ENCODE peak calls at places on chromosomes 2 and 18, in nine cellular contexts. R, P, H, N, L, W, X, J and O are unnamed samples. For H3K27me3 and H3K36me3, the result is how much of the 10 kb centered on the place peaks cover.

GRCh38 chr2:64803776-64804175 is 150.1 kb upstream of the SERTAD2 start:
- DNase-seq in W (no peak), N (no peak), H (no peak), X (no peak), R (no peak), L (no peak), J (no peak), P (no peak), O (no peak)

GRCh38 chr2:108933691-108934117 is 55.3 kb downstream of the EDAR start:
- DNase-seq in X (peak), L (no peak), W (no peak), R (no peak), P (no peak), H (no peak), N (no peak), J (no peak), O (no peak)

GRCh38 chr18:74497308-74497640 is 1.1 kb downstream of the CNDP2 start:
- DNase-seq in J (peak), R (no peak), W (no peak), X (no peak), P (no peak), N (no peak), L (no peak), H (no peak), O (no peak)

GRCh38 chr18:36314754-36315153 is 17.2 kb downstream of the FHOD3 start:
- DNase-seq in R (no peak), X (no peak), L (no peak), P (no peak), J (peak), N (no peak), H (no peak), W (no peak), O (no peak)

GRCh38 chr2:30847329-30847728 is 40.1 kb upstream of the CAPN13 start:
- DNase-seq in J (no peak), L (no peak), R (no peak), W (no peak), X (no peak), H (no peak), N (no peak), P (no peak), O (no peak)

GRCh38 chr2:15912203-15912602 is 28.1 kb upstream of the MYCN start:
- DNase-seq in W (peak), P (peak), X (no peak), R (no peak), H (peak), L (no peak), N (no peak), J (peak), O (no peak)

GRCh38 chr2:73993799-73994543 is 9.3 kb downstream of the TET3 start:
- DNase-seq in W (no peak), P (no peak), H (no peak), L (no peak), R (no peak), N (no peak), J (peak), X (no peak), O (no peak)

GRCh38 chr2:141109633-141110032 is 1021.2 kb downstream of the LRP1B start:
- DNase-seq in N (no peak), X (no peak), R (no peak), J (peak), P (no peak), W (no peak), H (no peak), L (no peak), O (no peak)

GRCh38 chr2:224885836-224886547 is 156.3 kb downstream of the DOCK10 start:
- DNase-seq in N (peak), X (no peak), J (peak), R (no peak), L (no peak), H (no peak), W (no peak), P (no peak), O (no peak)

GRCh38 chr2:148927010-148927409 is 52.0 kb downstream of the KIF5C start:
- DNase-seq in X (peak), P (no peak), N (peak), L (peak), J (no peak), H (no peak), R (no peak), W (no peak), O (peak)

GRCh38 chr2:131022731-131023130 is 70.5 kb downstream of the FAM168B start:
- DNase-seq in W (no peak), X (no peak), R (no peak), J (peak), L (no peak), N (no peak), P (no peak), H (no peak), O (no peak)

GRCh38 chr2:182435754-182436153 is 8.9 kb upstream of the PDE1A start:
- DNase-seq in X (no peak), W (no peak), H (no peak), N (no peak), R (no peak), J (peak), P (no peak), L (no peak), O (no peak)

GRCh38 chr2:83665894-83666293 is 793.2 kb downstream of the SUCLG1 start:
- DNase-seq in J (peak), W (no peak), L (no peak), N (no peak), X (no peak), R (no peak), P (no peak), H (no peak), O (no peak)

GRCh38 chr18:31225668-31226067 is 63.0 kb upstream of the DSC1 start:
- DNase-seq in N (no peak), W (no peak), L (no peak), X (no peak), R (peak), H (no peak), P (no peak), J (no peak), O (no peak)

GRCh38 chr2:148812306-148812705 is 62.7 kb upstream of the KIF5C start:
- DNase-seq in R (peak), J (peak), X (no peak), N (no peak), L (no peak), P (peak), H (no peak), W (no peak), O (no peak)

GRCh38 chr2:236642584-236643291 is 73.1 kb downstream of the ACKR3 start:
- DNase-seq in R (peak), P (peak), J (peak), H (peak), L (no peak), N (no peak), X (peak), W (peak), O (no peak)

GRCh38 chr2:183605440-183605839 is 481.2 kb downstream of the NUP35 start:
- DNase-seq in N (no peak), W (no peak), R (no peak), P (no peak), J (no peak), L (no peak), H (no peak), X (no peak), O (no peak)

GRCh38 chr2:140085674-140086073 is 1305.5 kb upstream of the NXPH2 start:
- DNase-seq in W (no peak), L (no peak), J (peak), R (no peak), X (no peak), N (no peak), H (no peak), P (no peak), O (no peak)

GRCh38 chr2:178482437-178482836 is 2.2 kb downstream of the PLEKHA3 start:
- DNase-seq in H (no peak), P (no peak), X (no peak), L (no peak), N (peak), W (no peak), J (peak), R (no peak), O (no peak)

GRCh38 chr2:84894758-84895520 is 10.5 kb upstream of the TMSB10 start:
- DNase-seq in J (peak), P (no peak), N (no peak), W (no peak), L (no peak), X (no peak), H (no peak), R (no peak), O (no peak)

GRCh38 chr18:58325521-58325908 is 281.5 kb downstream of the NEDD4L start:
- DNase-seq in J (peak), H (no peak), W (no peak), N (no peak), P (no peak), L (no peak), R (no peak), X (no peak), O (no peak)

GRCh38 chr18:71878226-71878625 is 665.9 kb downstream of the CBLN2 start:
- DNase-seq in L (no peak), H (no peak), N (no peak), R (no peak), W (no peak), J (no peak), X (no peak), P (no peak), O (no peak)

GRCh38 chr2:11576398-11576797 is 42.6 kb downstream of the GREB1 start:
- DNase-seq in X (no peak), J (no peak), L (no peak), N (no peak), P (no peak), W (peak), H (no peak), R (peak), O (no peak)

GRCh38 chr2:13056259-13056843 is 339.6 kb downstream of the TRIB2 start:
- DNase-seq in W (no peak), X (no peak), R (no peak), N (no peak), P (no peak), H (no peak), J (peak), L (no peak), O (no peak)

GRCh38 chr2:205767617-205768016 is 85.3 kb downstream of the NRP2 start:
- DNase-seq in W (no peak), J (no peak), N (no peak), H (no peak), X (no peak), R (no peak), P (no peak), L (no peak), O (no peak)

GRCh38 chr18:35076556-35076955 is 35.3 kb downstream of the MAPRE2 start:
- DNase-seq in H (no peak), W (no peak), P (no peak), N (no peak), L (no peak), J (peak), X (no peak), R (no peak), O (no peak)

GRCh38 chr2:6352906-6353515 is 512.7 kb downstream of the CMPK2 start:
- DNase-seq in H (no peak), W (peak), P (no peak), J (peak), R (no peak), N (peak), L (no peak), X (peak), O (peak)

GRCh38 chr2:73217826-73218225 is 3.8 kb downstream of the SMYD5 start:
- DNase-seq in P (no peak), J (no peak), L (no peak), R (no peak), N (no peak), X (no peak), W (no peak), H (no peak), O (no peak)

GRCh38 chr2:190634381-190634780 is 14.5 kb upstream of the NAB1 start:
- DNase-seq in W (no peak), X (no peak), R (no peak), J (peak), L (no peak), H (no peak), P (no peak), N (no peak), O (no peak)

GRCh38 chr2:201536046-201536445 is 84.5 kb downstream of the STRADB start:
- DNase-seq in J (no peak), N (no peak), X (no peak), R (no peak), H (no peak), L (no peak), W (no peak), P (no peak), O (no peak)

GRCh38 chr2:43215673-43216255 is 10.6 kb downstream of the ZFP36L2 start:
- DNase-seq in N (no peak), R (no peak), W (no peak), H (no peak), X (no peak), P (no peak), L (no peak), J (no peak), O (no peak)

GRCh38 chr2:208315081-208315788 is 49.2 kb downstream of the PIKFYVE start:
- DNase-seq in L (no peak), N (peak), H (no peak), X (no peak), J (peak), R (no peak), P (peak), W (peak), O (no peak)

GRCh38 chr18:59729781-59730180 is 32.6 kb upstream of the CCBE1 start:
- DNase-seq in X (no peak), L (no peak), R (no peak), N (no peak), J (no peak), H (no peak), W (no peak), P (no peak), O (no peak)

GRCh38 chr2:208306291-208306690 is 40.2 kb downstream of the PIKFYVE start:
- DNase-seq in L (no peak), P (no peak), N (no peak), R (no peak), H (no peak), X (no peak), W (no peak), J (peak), O (no peak)

GRCh38 chr2:19876751-19877150 is 25.0 kb downstream of the TTC32 start:
- DNase-seq in P (no peak), N (no peak), X (no peak), W (no peak), J (no peak), R (no peak), L (no peak), H (no peak), O (no peak)

GRCh38 chr2:84901593-84902120 is 3.8 kb upstream of the TMSB10 start:
- DNase-seq in J (peak), P (no peak), H (no peak), N (no peak), R (no peak), L (no peak), X (peak), W (no peak), O (no peak)

GRCh38 chr2:12073217-12073852 is 326.9 kb downstream of the LPIN1 start:
- DNase-seq in N (no peak), L (no peak), P (no peak), J (no peak), H (no peak), W (no peak), X (no peak), R (no peak), O (no peak)

DNA sequence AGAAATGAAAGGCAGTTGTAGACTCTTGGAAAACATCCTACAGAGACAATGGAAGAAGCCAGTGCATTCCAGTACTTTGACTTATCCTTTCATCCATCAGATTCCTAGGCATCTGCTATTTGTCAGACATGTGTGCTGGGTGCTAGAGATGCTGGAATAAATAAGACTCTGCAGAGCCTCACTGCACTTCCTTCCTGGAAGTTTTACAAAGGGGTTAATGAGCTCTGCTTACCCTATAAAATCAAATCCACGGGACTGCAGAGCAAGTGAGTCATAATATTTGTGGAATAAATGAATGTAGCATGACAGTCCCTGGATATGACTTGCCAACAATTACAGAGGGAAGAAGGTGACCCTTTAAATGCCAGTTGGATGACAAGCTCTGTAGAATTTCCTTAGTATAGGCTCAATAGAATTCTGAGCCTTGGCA is 52.7 kb upstream of the NPAS2 start:
- DNase-seq in X (no peak), W (no peak), J (peak), H (no peak), P (no peak), L (no peak), N (no peak), R (no peak), O (no peak)
- H3K27me3 ChIP-seq in X (under half), W (under half), J (under half), H (under half), P (under half), L (under half), N (under half), R (under half), O (under half)

GRCh38 chr2:232418466-232419244 is 12.0 kb downstream of the ALPG start:
- DNase-seq in N (no peak), J (peak), P (no peak), L (no peak), R (no peak), X (no peak), W (no peak), H (peak), O (no peak)
- H3K4me3 ChIP-seq in N (no peak), J (peak), P (no peak), L (no peak), R (no peak), X (peak), W (peak), H (peak), O (peak)

DNA sequence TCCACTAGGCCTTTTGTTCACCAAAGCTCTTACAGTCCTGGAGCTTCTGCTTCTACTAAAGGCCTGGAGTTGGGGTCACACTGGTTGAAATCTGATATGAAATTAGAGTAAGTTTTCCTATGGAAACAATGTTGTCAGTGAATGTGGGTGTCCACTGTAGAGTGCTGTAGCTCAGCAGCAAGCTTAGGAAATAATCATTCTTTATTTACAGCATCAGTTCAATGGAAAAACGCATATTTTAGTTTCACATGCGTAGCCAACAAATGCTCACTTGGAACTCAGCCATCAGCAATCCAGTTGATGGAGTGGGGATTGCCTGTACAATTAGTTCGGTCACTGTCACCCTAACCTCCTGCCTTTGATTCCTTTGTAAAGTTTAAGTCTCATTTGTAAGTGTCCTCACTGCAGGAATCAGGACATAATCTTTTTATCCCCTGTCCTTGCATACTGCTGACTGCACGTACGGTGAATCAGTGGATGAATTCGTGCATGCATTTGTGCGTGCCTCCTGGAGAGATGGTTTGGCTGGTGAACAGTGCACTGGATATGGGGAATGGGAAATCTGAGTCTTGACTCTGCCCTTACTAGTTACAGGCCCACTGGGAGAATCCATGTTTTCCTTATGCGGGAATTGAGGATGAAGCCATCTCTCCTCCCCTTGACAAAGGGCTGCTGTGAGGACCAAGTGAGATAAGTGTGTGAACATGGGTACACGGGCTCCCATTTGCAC is 55.9 kb downstream of the RAB31 start:
- DNase-seq in J (no peak), W (no peak), H (no peak), X (no peak), R (no peak), P (no peak), N (no peak), L (no peak), O (no peak)
- H3K36me3 ChIP-seq in J (under half), W (under half), H (under half), X (under half), R (under half), P (under half), N (under half), L (under half), O (under half)

GRCh38 chr18:11733031-11733430 is 44.0 kb downstream of the GNAL start:
- DNase-seq in R (peak), N (peak), L (peak), J (peak), W (peak), P (peak), X (peak), H (peak), O (peak)
- H3K27me3 ChIP-seq in R (under half), N (under half), L (under half), J (under half), W (under half), P (under half), X (under half), H (under half), O (under half)

DNA sequence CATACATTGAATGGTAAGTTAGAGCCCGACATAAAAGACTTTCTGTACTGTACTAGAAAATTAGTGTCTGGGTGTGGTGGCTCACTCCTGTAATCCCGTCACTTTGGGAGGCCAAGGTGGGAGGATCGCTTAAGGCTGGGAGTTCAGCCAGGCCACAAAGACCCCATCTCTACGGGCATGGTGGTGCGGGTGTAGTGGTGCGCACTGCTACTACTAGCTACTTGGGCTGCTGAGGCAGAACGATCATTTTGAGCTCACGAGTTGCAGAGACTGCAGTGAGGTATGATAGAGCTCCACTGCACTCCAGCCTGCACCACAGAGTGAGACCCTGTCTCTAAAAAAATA is 2.3 kb downstream of the MARCHF7 start:
- DNase-seq in J (no peak), H (no peak), X (no peak), N (no peak), P (no peak), R (no peak), L (no peak), W (no peak), O (no peak)
- H3K4me3 ChIP-seq in J (peak), H (no peak), X (no peak), N (peak), P (no peak), R (no peak), L (peak), W (peak), O (peak)

DNA sequence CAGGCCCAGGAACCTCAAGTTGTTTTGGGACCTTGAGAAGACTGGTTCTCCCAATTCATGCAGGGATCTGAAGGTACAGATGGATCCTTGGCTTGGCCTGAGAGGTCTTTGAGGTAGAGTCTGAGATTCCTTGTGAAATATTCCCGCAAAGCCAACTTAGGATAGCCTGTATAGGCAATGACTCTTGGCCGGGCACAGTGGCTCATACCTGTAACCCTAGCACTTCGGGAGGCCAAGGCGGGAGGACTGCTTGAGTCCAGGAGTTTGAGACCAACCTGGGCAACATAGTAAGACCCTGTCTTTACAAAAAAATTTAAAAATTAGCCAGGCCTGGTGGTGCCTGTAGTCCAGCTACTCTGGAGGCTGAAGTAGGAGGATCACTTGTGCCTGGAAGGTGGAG is 40.4 kb downstream of the ANKMY1 start:
- DNase-seq in L (no peak), W (no peak), P (no peak), H (peak), R (no peak), J (no peak), N (no peak), X (no peak), O (no peak)
- H3K36me3 ChIP-seq in L (under half), W (under half), P (under half), H (under half), R (under half), J (under half), N (under half), X (under half), O (under half)